ENCODE peak calls at places on chromosomes 7 and 10, in five cellular contexts. C is body of pancreas, B is uterus, M is adrenal gland, E is Peyer's patch. Q is an unnamed sample. For H3K4me1, the result is how much of the 10 kb centered on the place peaks cover.

GRCh38 chr7:28329616-28330373 is 82.5 kb upstream of the CREB5 start:
- DNase-seq in E (no peak), B (no peak), M (no peak), C (no peak), Q (peak)

GRCh38 chr10:22931948-22932347 is 4.1 kb downstream of the ARMC3 start:
- DNase-seq in B (no peak), C (peak), M (no peak), E (no peak), Q (no peak)

GRCh38 chr7:43782768-43783555 is 24.5 kb downstream of the BLVRA start:
- DNase-seq in M (no peak), B (no peak), E (no peak), C (no peak), Q (no peak)

GRCh38 chr7:116271980-116272886 is 61.9 kb downstream of the TES start:
- DNase-seq in M (peak), C (peak), B (peak), E (no peak), Q (no peak)

GRCh38 chr7:80488406-80488805 is 23.5 kb downstream of the GNAT3 start:
- DNase-seq in M (no peak), B (no peak), C (no peak), E (no peak), Q (no peak)

GRCh38 chr10:3008518-3009195 is 58.7 kb upstream of the PFKP start:
- DNase-seq in M (no peak), E (no peak), C (no peak), B (no peak), Q (no peak)

GRCh38 chr7:81308643-81309354 is 389.9 kb upstream of the SEMA3C start:
- DNase-seq in M (no peak), B (no peak), E (no peak), C (no peak), Q (no peak)

GRCh38 chr10:70771311-70772194 is 13.6 kb downstream of the TBATA start:
- DNase-seq in B (no peak), C (no peak), E (no peak), M (no peak), Q (no peak)

GRCh38 chr10:125154529-125154928 is 5.8 kb downstream of the CTBP2 start:
- DNase-seq in C (no peak), E (no peak), M (no peak), B (no peak), Q (no peak)

GRCh38 chr10:77637474-77637985 is at the start of gene KCNMA1:
- DNase-seq in C (peak), B (peak), M (no peak), E (no peak), Q (no peak)

DNA sequence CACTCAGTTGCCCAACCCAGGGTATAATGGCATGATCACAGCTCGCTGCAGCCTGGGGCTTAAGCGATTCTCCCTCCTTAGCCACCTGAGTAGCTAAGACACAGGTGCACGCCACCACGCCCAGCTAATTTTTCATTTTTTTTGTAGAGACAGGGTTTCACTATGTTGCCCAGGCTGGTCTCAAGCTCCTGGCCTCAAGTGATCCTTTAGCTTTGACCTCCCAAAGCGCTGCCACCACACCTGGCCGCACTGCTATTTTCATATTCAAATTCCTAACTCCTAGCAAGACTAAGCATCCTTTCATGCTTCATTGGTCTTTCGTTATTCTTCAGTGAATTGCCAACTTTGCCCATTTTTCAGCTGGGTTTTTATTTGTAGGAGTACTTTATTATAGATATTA is 30.4 kb upstream of the DAGLB start:
- DNase-seq in M (no peak), C (no peak), B (no peak), E (no peak), Q (no peak)
- H3K4me1 ChIP-seq in M (half or more), C (half or more), B (under half), E (under half), Q (half or more)

GRCh38 chr10:111875760-111876159 is 307.8 kb downstream of the GPAM start:
- DNase-seq in B (no peak), M (no peak), E (no peak), C (no peak), Q (no peak)

GRCh38 chr10:111885919-111886318 is 297.6 kb downstream of the GPAM start:
- DNase-seq in B (no peak), M (no peak), C (no peak), E (no peak), Q (no peak)

GRCh38 chr10:111874586-111874985 is 309.0 kb downstream of the GPAM start:
- DNase-seq in E (no peak), C (no peak), M (no peak), B (no peak), Q (no peak)

GRCh38 chr10:111877274-111877673 is 306.3 kb downstream of the GPAM start:
- DNase-seq in B (no peak), E (no peak), M (no peak), C (no peak), Q (no peak)

DNA sequence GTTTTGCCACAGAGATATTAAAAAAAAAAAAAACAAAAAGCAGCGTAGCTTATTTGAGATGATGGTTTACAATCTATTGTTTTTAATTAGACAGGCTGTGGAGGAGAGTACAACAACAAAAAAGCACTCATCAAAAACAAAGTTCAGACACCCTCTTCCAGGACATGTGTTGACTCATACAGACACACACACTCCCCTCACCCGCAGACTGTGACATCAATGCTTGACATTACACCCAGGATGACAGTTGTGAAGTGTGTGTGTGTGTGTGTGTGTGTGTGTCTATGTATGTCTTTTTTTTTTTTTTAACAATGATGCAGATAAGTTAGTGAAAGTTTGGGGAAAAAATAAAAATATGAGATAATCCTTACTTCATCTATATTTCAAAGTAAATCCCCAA is 303.6 kb downstream of the GPAM start:
- DNase-seq in B (no peak), M (no peak), E (no peak), C (no peak), Q (no peak)
- TF ChIP-seq CTCF in B (no peak), M (no peak), E (no peak), C (no peak), Q (no peak)

DNA sequence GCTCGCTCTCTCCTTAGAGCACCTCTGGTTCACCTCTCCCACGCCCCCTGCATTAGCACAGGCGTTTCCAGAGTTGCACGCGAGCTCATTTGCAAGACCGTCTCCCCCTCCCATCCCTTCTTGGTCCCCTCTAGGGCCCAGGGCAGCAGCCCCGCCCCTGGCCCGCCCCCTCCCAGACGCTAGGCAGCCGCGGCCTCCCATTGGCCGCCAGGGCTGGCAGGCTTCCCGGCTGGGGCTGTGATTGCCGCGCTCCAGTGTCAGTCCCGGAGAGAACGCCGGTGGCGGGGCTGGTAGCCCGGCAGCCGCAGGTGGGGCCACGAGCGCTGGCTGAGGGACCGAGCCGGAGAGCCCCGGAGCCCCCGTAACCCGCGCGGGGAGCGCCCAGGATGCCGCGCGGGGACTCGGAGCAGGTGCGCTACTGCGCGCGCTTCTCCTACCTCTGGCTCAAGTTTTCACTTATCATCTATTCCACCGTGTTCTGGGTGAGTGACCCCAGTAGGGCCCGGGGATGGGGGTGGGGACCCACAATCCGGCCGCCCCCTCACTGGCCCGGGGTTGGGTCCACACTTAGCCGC is at the start of gene TSPAN15:
- DNase-seq in E (peak), M (peak), B (peak), C (peak), Q (no peak)
- TF ChIP-seq POLR2A in E (no peak), M (peak), B (peak), C (peak), Q (no peak)

GRCh38 chr7:143013473-143013872 is 13.5 kb downstream of the OR9A2 start:
- DNase-seq in C (no peak), B (no peak), M (no peak), E (no peak), Q (no peak)

GRCh38 chr7:143012001-143012400 is 14.9 kb downstream of the OR9A2 start:
- DNase-seq in M (no peak), B (no peak), E (no peak), C (no peak), Q (no peak)

GRCh38 chr7:143013897-143014296 is 13.0 kb downstream of the OR9A2 start:
- DNase-seq in E (no peak), B (no peak), C (no peak), M (peak), Q (no peak)

GRCh38 chr7:143015102-143015501 is 11.8 kb downstream of the OR9A2 start:
- DNase-seq in B (no peak), C (no peak), M (no peak), E (peak), Q (no peak)

GRCh38 chr7:143012409-143012808 is 14.5 kb downstream of the OR9A2 start:
- DNase-seq in M (no peak), E (no peak), C (no peak), B (no peak), Q (no peak)
- H3K4me1 ChIP-seq in M (under half), E (under half), C (under half), B (under half), Q (under half)

DNA sequence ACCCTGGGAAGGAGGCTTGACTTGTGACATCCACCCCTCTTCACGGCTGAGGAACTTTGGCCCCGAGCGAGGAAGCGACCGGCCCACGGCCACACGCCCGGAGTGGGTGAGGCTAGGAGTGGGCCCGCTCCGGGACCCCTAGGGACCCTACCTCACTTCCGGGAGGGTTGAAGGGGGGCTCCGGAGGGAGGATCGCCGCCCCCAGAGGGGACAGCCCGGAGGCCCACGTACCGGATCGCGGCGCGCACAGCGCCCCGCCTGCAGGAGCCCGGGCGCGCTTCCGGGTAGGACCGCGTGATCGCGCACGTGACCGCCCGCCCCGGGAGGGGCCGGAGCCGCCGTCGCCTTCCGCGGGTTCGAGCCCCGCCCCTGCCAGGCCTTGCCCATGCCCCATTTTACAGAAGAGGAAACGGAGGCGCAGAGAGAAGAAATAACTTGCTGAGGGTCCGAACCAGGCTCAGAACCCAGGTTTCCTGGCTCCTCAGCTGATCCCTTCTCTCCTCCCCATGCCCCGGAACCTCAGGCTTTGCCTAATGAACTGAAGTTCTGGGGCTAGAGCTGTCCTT is at the start of gene HPS1:
- DNase-seq in E (peak), B (peak), C (peak), M (peak), Q (peak)
- TF ChIP-seq CTCF in E (no peak), B (peak), C (no peak), M (no peak), Q (peak)

GRCh38 chr10:58385784-58386112 is 538 bp downstream of the TFAM start:
- DNase-seq in E (peak), C (peak), B (peak), M (no peak), Q (no peak)

GRCh38 chr10:58382489-58382995 is 2.7 kb upstream of the TFAM start:
- DNase-seq in E (no peak), B (no peak), C (no peak), M (no peak), Q (no peak)

GRCh38 chr10:58384536-58384998 is 643 bp upstream of the TFAM start:
- DNase-seq in B (no peak), E (no peak), C (no peak), M (no peak), Q (no peak)

GRCh38 chr10:58384095-58384494 is 1.1 kb upstream of the TFAM start:
- DNase-seq in E (no peak), C (no peak), B (no peak), M (no peak), Q (no peak)

GRCh38 chr10:58384999-58385783 is at the start of gene TFAM:
- DNase-seq in B (peak), E (peak), M (peak), C (peak), Q (peak)
- TF ChIP-seq POLR2A in B (peak), E (peak), M (peak), C (peak), Q (peak)

GRCh38 chr10:79237801-79238520 is 109.3 kb upstream of the PPIF start:
- DNase-seq in C (no peak), E (no peak), B (no peak), M (no peak), Q (no peak)

GRCh38 chr10:79239930-79240713 is 107.1 kb upstream of the PPIF start:
- DNase-seq in M (no peak), E (no peak), C (no peak), B (no peak), Q (no peak)

GRCh38 chr10:79241629-79241989 is 105.7 kb upstream of the PPIF start:
- DNase-seq in B (no peak), E (no peak), C (no peak), M (no peak), Q (no peak)

GRCh38 chr10:79238606-79239005 is 108.7 kb upstream of the PPIF start:
- DNase-seq in E (no peak), B (no peak), M (no peak), C (no peak), Q (no peak)

DNA sequence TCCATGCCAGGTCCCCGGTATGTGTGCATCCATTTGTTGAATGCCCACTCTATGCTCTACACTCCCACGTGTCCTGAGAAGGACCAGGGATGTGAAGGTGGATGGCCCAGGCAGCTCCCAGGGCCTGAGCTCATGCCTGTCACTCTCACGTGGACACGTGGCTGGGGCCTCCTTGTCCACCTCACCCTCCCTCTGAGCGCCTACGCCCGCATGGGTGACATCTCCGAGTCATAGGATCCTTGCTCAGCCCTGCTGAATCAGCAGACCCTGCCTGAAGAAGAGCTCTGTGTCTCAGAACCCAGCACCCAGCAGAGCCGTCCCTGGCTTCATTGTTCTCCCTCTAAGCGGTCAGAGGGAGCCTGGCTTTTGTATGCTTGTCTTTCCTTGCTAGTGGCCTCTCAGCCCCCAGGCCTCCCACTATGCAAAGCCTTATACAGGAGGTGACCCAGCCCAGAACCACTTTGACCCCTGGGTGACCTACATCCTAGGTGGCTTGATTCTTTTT is 107.9 kb upstream of the PPIF start:
- DNase-seq in M (peak), B (no peak), E (no peak), C (peak), Q (no peak)
- H3K4me1 ChIP-seq in M (half or more), B (under half), E (under half), C (under half), Q (half or more)

GRCh38 chr10:116833986-116834760 is 15.1 kb upstream of the ENO4 start:
- DNase-seq in B (no peak), M (no peak), E (no peak), C (no peak), Q (peak)

GRCh38 chr10:116836087-116836486 is 13.2 kb upstream of the ENO4 start:
- DNase-seq in B (no peak), M (no peak), C (no peak), E (no peak), Q (peak)

GRCh38 chr10:116838143-116838725 is 11.1 kb upstream of the ENO4 start:
- DNase-seq in C (no peak), M (no peak), B (no peak), E (no peak), Q (peak)

GRCh38 chr10:116835658-116836057 is 13.6 kb upstream of the ENO4 start:
- DNase-seq in C (no peak), B (no peak), E (no peak), M (no peak), Q (no peak)

GRCh38 chr10:116836902-116837513 is 12.3 kb upstream of the ENO4 start:
- DNase-seq in E (no peak), M (no peak), C (no peak), B (no peak), Q (peak)
- TF ChIP-seq CTCF in E (peak), M (no peak), C (no peak), B (no peak), Q (no peak)

GRCh38 chr7:158354861-158355260 is 232.8 kb downstream of the PTPRN2 start:
- DNase-seq in C (no peak), M (no peak), B (no peak), E (no peak), Q (no peak)
- TF ChIP-seq POLR2A in C (no peak), M (no peak), B (no peak), E (no peak), Q (no peak)

DNA sequence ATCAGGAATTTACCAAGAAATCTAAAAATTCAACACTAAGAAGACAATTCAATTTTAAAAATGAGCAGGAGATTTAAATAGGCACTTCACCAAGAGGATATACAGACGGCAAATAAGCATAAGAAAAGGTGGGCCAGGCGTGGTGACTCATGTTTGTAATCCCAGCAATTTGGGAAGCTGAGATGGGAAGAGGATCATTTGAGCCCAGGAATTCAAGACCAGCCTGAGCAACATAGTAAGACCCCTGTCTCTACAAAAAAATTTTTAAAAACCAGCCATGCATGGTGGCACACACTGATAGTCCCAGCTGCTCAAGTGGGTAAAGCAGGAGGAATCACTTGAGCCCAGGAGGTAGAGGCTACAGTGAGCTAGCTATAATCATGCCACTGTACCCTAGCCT is 3.5 kb upstream of the AKR1D1 start:
- DNase-seq in M (no peak), B (no peak), C (no peak), E (no peak), Q (no peak)
- H3K4me1 ChIP-seq in M (under half), B (under half), C (under half), E (under half), Q (under half)

Q was measured in esophagus muscularis mucosa.